ENCODE peak calls at places on chromosomes 1 and 21, in eight cellular contexts. Q is astrocyte of the spinal cord, D is tibial artery, R is breast epithelium, V is neural crest cell, H is body of pancreas, L is left ventricle myocardium inferior, I is HL-60. O is an unnamed sample.

GRCh38 chr1:153573351-153573750 is 7.7 kb upstream of the S100A2 start:
- DNase-seq in Q (no peak), D (no peak), R (no peak), V (no peak), H (no peak), L (no peak), I (no peak), O (no peak)

GRCh38 chr1:166972827-166973226 is 2.5 kb downstream of the ILDR2 start:
- DNase-seq in Q (no peak), D (no peak), R (no peak), V (no peak), H (no peak), L (no peak), I (no peak), O (no peak)

GRCh38 chr1:145711213-145711651 is 4.1 kb upstream of the PDZK1 start:
- DNase-seq in Q (no peak), D (no peak), R (no peak), V (no peak), H (no peak), L (no peak), I (no peak), O (no peak)

GRCh38 chr1:37306871-37307270 is 167.5 kb upstream of the ZC3H12A start:
- DNase-seq in Q (no peak), D (no peak), R (no peak), V (no peak), H (no peak), L (no peak), I (no peak), O (no peak)

GRCh38 chr1:46406881-46407608 is 12.9 kb downstream of the FAAH start:
- DNase-seq in Q (no peak), D (no peak), R (no peak), V (no peak), H (no peak), L (no peak), I (no peak), O (peak)

GRCh38 chr1:85894651-85895050 is 186.4 kb upstream of the ZNHIT6 start:
- DNase-seq in Q (peak), D (peak), R (no peak), V (peak), H (peak), L (no peak), I (no peak), O (peak)

GRCh38 chr1:38062361-38063288 is 16.0 kb upstream of the POU3F1 start:
- DNase-seq in Q (no peak), D (no peak), R (no peak), V (no peak), H (no peak), L (no peak), I (no peak), O (no peak)

GRCh38 chr1:84278905-84279304 is 22.6 kb upstream of the SAMD13 start:
- DNase-seq in Q (no peak), D (no peak), R (no peak), V (no peak), H (no peak), L (no peak), I (no peak), O (no peak)

GRCh38 chr1:18491168-18491567 is 10.4 kb downstream of the KLHDC7A start:
- DNase-seq in Q (no peak), D (no peak), R (no peak), V (no peak), H (no peak), L (no peak), I (no peak), O (no peak)

GRCh38 chr1:217660353-217661062 is 29.4 kb downstream of the SPATA17 start:
- DNase-seq in Q (peak), D (no peak), R (no peak), V (no peak), H (no peak), L (no peak), I (no peak), O (peak)
- TF ChIP-seq CTCF in Q (peak), D (peak), R (peak), V (peak), H (peak), L (peak), I (no peak), O (peak)

GRCh38 chr1:1861339-1861730 is 29.6 kb downstream of the GNB1 start:
- DNase-seq in Q (no peak), D (no peak), R (no peak), V (no peak), H (no peak), L (peak), I (no peak), O (no peak)

GRCh38 chr1:1853593-1854257 is 37.2 kb downstream of the GNB1 start:
- DNase-seq in Q (no peak), D (no peak), R (no peak), V (no peak), H (no peak), L (no peak), I (no peak), O (no peak)

GRCh38 chr1:1862905-1863547 is 27.9 kb downstream of the GNB1 start:
- DNase-seq in Q (no peak), D (no peak), R (no peak), V (no peak), H (no peak), L (no peak), I (no peak), O (no peak)

GRCh38 chr1:1857096-1857703 is 33.7 kb downstream of the GNB1 start:
- DNase-seq in Q (no peak), D (no peak), R (no peak), V (no peak), H (no peak), L (no peak), I (no peak), O (no peak)

GRCh38 chr1:1858382-1859086 is 32.4 kb downstream of the GNB1 start:
- DNase-seq in Q (peak), D (peak), R (peak), V (peak), H (peak), L (peak), I (no peak), O (peak)
- TF ChIP-seq CTCF in Q (peak), D (peak), R (no peak), V (no peak), H (no peak), L (peak), I (no peak), O (peak)

DNA sequence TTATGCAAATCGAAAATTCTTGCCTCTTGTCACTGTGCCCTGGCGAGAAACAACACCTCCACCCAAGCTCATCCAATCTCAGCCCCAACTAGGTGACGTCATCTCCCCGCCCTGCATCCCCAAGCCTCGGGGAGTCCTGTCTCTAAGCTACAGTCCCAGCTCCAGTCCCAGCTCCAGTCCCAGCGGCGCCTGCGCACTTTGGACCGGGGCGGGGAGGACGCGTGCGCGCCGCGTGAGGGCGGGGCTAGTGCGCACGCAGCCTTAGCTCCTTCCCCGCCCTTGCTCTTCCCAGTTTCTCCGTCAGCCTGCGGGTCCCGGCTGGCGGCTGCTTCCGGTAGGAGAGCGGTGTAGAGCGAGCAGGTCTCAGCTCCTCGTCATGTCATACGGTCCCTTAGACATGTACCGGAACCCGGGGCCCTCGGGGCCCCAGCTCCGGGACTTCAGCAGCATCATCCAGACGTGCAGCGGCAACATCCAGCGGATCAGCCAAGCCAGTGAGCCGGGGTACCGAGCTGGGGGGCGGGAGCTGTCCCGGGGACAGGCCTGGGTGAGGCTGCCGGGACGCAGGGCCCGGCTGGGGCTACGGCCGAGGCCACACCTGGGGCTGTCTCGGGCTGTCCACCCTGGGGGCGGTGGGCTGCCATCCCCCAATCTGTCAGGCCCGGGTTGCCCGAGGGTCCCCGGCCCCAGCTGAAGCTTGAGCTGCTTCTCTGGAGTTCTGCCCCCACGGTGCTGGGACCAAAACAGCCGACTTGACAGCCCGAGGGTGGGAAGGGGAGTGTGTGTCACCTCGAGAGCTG is at the start of gene STX12:
- DNase-seq in Q (peak), D (peak), R (peak), V (peak), H (peak), L (peak), I (peak), O (peak)
- TF ChIP-seq CTCF in Q (no peak), D (no peak), R (no peak), V (no peak), H (no peak), L (no peak), I (no peak), O (no peak)

GRCh38 chr1:150281758-150282557 is at the start of gene CIART:
- DNase-seq in Q (peak), D (peak), R (peak), V (no peak), H (peak), L (peak), I (peak), O (peak)
- TF ChIP-seq CTCF in Q (no peak), D (no peak), R (no peak), V (no peak), H (no peak), L (no peak), I (no peak), O (no peak)

DNA sequence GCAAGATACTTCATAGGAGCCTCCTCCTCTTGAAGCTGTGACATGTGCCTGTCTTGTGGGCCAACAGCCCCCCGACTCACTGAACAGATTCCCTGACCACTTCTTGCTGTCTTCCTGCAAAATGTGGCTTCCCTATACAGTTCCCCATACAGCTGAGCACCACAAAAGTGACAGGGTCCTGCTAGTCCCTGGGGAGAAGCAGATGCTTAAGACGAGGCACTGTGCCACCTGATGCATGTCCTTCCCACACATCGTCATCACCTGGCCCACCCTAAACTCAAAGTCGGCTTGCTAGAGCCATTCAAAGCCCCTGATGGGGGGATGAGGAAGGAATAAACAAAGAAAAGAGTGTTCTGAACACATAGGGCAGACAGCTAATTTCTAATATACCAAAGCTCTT is 29.2 kb upstream of the ETV3 start:
- DNase-seq in Q (no peak), D (no peak), R (no peak), V (no peak), H (no peak), L (no peak), I (no peak), O (no peak)
- TF ChIP-seq CTCF in Q (no peak), D (no peak), R (no peak), V (no peak), H (no peak), L (no peak), I (no peak), O (no peak)

GRCh38 chr21:36209626-36210171 is 53.1 kb downstream of the DOP1B start:
- DNase-seq in Q (peak), D (no peak), R (no peak), V (no peak), H (peak), L (no peak), I (no peak), O (peak)
- TF ChIP-seq CTCF in Q (peak), D (peak), R (peak), V (peak), H (peak), L (peak), I (peak), O (peak)